ENCODE peak calls at places on chromosome 17, in five cellular contexts. W is body of pancreas, H is fibroblast of lung, D is IMR-90, Q is heart left ventricle. F is an unnamed sample.

GRCh38 chr17:43661699-43662431 is at the start of gene MEOX1:
- DNase-seq in D (peak), Q (peak), W (no peak), H (peak), F (no peak)

GRCh38 chr17:42421479-42422332 is 1.4 kb downstream of the CAVIN1 start:
- DNase-seq in D (peak), Q (peak), W (peak), H (peak), F (no peak)

GRCh38 chr17:44556114-44556853 is 1.0 kb upstream of the FZD2 start:
- DNase-seq in W (peak), D (peak), H (peak), Q (no peak), F (no peak)

GRCh38 chr17:4997302-4998026 is at the start of the genes INCA1 and KIF1C:
- DNase-seq in H (peak), Q (peak), D (peak), W (peak), F (peak)

GRCh38 chr17:41527076-41528023 is 758 bp downstream of the KRT19 start:
- DNase-seq in W (peak), Q (no peak), H (no peak), D (no peak), F (no peak)

GRCh38 chr17:44273607-44274006 is 5.7 kb upstream of the SLC4A1 start:
- DNase-seq in D (no peak), W (no peak), H (no peak), Q (no peak), F (no peak)

GRCh38 chr17:21510686-21511367 is 134.7 kb downstream of the KCNJ12 start:
- DNase-seq in W (no peak), H (peak), Q (no peak), D (no peak), F (no peak)

GRCh38 chr17:50588391-50589111 is 28.0 kb downstream of the CACNA1G start:
- DNase-seq in W (no peak), Q (no peak), D (no peak), H (no peak), F (no peak)

GRCh38 chr17:63191610-63192009 is 225.6 kb downstream of the TANC2 start:
- DNase-seq in D (no peak), Q (peak), W (no peak), H (no peak), F (no peak)

GRCh38 chr17:72726936-72727335 is 365.6 kb downstream of the SLC39A11 start:
- DNase-seq in W (no peak), D (peak), H (peak), Q (no peak), F (no peak)

GRCh38 chr17:48753794-48754499 is 25.4 kb upstream of the HOXB13 start:
- DNase-seq in W (no peak), H (no peak), Q (no peak), D (no peak), F (no peak)

GRCh38 chr17:17808706-17809432 is 27.9 kb downstream of the SREBF1 start:
- DNase-seq in W (no peak), D (peak), Q (no peak), H (peak), F (no peak)

GRCh38 chr17:32871736-32872135 is 5.2 kb downstream of the MYO1D start:
- DNase-seq in W (no peak), D (no peak), Q (no peak), H (no peak), F (no peak)

GRCh38 chr17:30433514-30433913 is 43.7 kb upstream of the GOSR1 start:
- DNase-seq in D (peak), W (no peak), Q (no peak), H (peak), F (peak)

GRCh38 chr17:28279411-28279810 is 39.6 kb upstream of the TMEM97 start:
- DNase-seq in Q (no peak), W (no peak), D (peak), H (no peak), F (no peak)

GRCh38 chr17:76408037-76408849 is 23.8 kb downstream of the SPHK1 start:
- DNase-seq in D (peak), Q (no peak), H (peak), W (peak), F (no peak)

GRCh38 chr17:28662527-28662829 is 473 bp downstream of the SUPT6H start:
- DNase-seq in W (no peak), D (no peak), H (no peak), Q (no peak), F (no peak)

GRCh38 chr17:83200746-83201145 is 121.3 kb downstream of the METRNL start:
- DNase-seq in H (no peak), Q (peak), D (no peak), W (no peak), F (no peak)

GRCh38 chr17:73856585-73856984 is 212.3 kb upstream of the SDK2 start:
- DNase-seq in W (no peak), D (no peak), Q (no peak), H (no peak), F (no peak)

GRCh38 chr17:76371656-76372628 is 12.5 kb upstream of the SPHK1 start:
- DNase-seq in D (peak), Q (no peak), W (no peak), H (peak), F (peak)

GRCh38 chr17:20967776-20968175 is 75.0 kb downstream of the USP22 start:
- DNase-seq in W (no peak), H (peak), D (peak), Q (no peak), F (no peak)

GRCh38 chr17:50872710-50873424 is 6.7 kb upstream of the TOB1 start:
- DNase-seq in D (peak), W (peak), Q (no peak), H (peak), F (no peak)

GRCh38 chr17:44071772-44072171 is 1.2 kb downstream of the G6PC3 start:
- DNase-seq in W (no peak), D (peak), Q (peak), H (no peak), F (no peak)

GRCh38 chr17:49494399-49494798 is 694 bp upstream of the NGFR start:
- DNase-seq in H (no peak), D (no peak), W (no peak), Q (no peak), F (no peak)

GRCh38 chr17:45951941-45952340 is 47.1 kb upstream of the STH start:
- DNase-seq in Q (no peak), H (no peak), D (no peak), W (no peak), F (no peak)

GRCh38 chr17:57260325-57261083 is 4.2 kb downstream of the MSI2 start:
- DNase-seq in Q (no peak), D (no peak), W (no peak), H (no peak), F (no peak)

GRCh38 chr17:1608676-1609075 is 20.0 kb downstream of the SLC43A2 start:
- DNase-seq in D (peak), Q (no peak), H (no peak), W (no peak), F (no peak)

GRCh38 chr17:1605681-1606351 is 22.8 kb downstream of the SLC43A2 start:
- DNase-seq in H (no peak), D (no peak), W (no peak), Q (no peak), F (no peak)

GRCh38 chr17:1604831-1605528 is 23.7 kb downstream of the SLC43A2 start:
- DNase-seq in W (no peak), D (no peak), H (no peak), Q (no peak), F (no peak)

GRCh38 chr17:1607971-1608320 is 20.7 kb downstream of the SLC43A2 start:
- DNase-seq in Q (no peak), D (no peak), W (no peak), H (no peak), F (no peak)

GRCh38 chr17:1606352-1606985 is 22.2 kb downstream of the SLC43A2 start:
- DNase-seq in D (no peak), Q (no peak), H (no peak), W (no peak), F (no peak)
- H3K4me3 ChIP-seq in D (no peak), Q (no peak), H (no peak), W (no peak), F (no peak)

GRCh38 chr17:38970804-38971203 is 3.6 kb upstream of the FBXO47 start:
- DNase-seq in Q (no peak), D (no peak), W (no peak), H (no peak), F (no peak)

GRCh38 chr17:38969281-38969680 is 2.1 kb upstream of the FBXO47 start:
- DNase-seq in W (no peak), D (no peak), Q (no peak), H (no peak), F (no peak)

GRCh38 chr17:38970128-38970527 is 2.9 kb upstream of the FBXO47 start:
- DNase-seq in D (no peak), Q (no peak), H (no peak), W (no peak), F (no peak)

GRCh38 chr17:38967290-38967738 is at the start of gene FBXO47:
- DNase-seq in Q (peak), H (peak), W (peak), D (peak), F (peak)
- TF ChIP-seq CTCF in Q (no peak), H (no peak), W (no peak), D (no peak), F (peak)

GRCh38 chr17:77610518-77610893 is 348.0 kb upstream of the TNRC6C start:
- DNase-seq in D (no peak), Q (no peak), W (no peak), H (no peak), F (no peak)
- H3K4me3 ChIP-seq in D (no peak), Q (no peak), W (no peak), H (no peak), F (no peak)

DNA sequence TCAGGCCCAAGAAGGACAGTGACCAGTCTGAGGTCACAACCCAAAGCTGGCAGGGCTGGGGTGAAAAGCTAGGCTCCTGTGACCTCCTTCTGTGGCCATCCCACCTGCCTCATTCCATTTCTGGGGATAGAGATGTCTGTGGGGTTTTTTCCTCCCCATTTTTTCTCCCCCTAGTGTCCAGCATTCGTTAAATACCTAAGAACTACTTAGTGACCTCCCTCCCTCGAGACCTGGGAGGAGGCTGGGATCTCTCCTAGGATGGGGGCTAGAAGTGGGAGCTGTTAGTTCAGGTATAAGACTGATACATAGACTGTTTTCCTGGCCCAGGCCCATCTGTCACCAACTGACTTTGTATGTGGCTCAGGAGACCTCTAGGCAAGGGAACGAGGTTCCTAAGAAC is 20.5 kb upstream of the STAC2 start:
- DNase-seq in W (no peak), Q (no peak), H (no peak), D (no peak), F (no peak)
- TF ChIP-seq CTCF in W (no peak), Q (no peak), H (no peak), D (peak), F (peak)

DNA sequence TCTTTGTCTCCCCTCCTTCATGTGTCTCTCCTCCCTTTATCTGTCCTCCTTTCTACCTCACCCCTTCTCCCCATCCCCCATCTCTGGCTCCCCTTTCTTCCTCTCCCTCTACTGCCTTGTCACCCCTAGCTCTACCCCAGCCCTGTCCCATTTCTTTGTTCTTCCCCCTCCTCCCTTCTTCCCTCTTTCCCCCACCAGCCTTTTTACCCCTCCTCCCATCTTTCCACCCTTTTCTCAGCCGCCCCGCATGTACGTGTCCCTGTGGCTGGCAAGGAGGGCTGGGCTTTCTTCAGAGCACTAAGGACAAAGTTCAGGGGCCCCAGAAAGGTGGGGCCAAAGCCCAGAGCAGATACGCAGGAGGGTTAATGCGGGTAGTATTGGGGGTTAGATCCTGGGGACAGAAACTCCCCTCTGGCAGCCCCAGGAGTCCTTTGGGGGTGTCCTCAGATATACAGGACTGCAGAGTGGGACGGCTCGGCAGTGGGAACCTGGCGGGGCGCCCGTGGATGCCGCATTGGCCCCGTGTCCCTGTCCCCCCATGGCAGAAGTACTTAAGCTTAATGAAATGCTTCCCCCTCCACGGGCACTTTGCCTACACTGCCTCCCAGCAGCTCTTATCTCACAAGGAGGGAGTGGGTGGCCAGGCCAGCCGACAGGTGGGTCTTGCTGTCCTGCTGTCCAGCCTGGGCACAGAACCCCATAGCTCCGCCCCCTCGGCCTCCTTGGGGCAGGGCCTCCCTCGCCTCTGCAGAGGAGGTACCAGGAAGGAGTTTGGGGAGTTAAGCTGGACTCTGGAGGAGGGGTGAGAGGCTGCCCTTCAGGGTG is 8.3 kb downstream of the THRA start:
- DNase-seq in D (no peak), Q (peak), W (peak), H (no peak), F (no peak)
- H3K4me3 ChIP-seq in D (no peak), Q (peak), W (no peak), H (no peak), F (no peak)

DNA sequence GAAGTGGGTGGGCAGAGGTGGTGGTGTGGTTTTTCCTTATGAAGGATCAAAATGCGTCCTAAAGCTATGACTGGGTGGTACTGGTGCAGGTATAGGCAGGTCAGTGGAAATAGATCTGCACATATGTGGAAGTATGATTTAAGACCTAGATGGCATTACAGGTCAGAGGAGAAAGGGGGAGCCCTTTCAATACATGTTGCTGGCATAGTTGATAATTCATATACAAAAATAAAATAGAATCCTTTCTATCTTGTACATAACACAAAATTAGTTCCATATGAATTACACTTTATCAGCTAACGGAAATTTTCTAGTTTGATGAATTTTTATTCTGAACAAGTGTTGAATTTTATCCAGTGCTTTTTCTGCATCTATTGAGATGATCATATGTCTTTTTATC is 20.8 kb upstream of the PIK3R5 start:
- DNase-seq in Q (no peak), H (no peak), D (no peak), W (no peak), F (no peak)
- TF ChIP-seq CTCF in Q (no peak), H (no peak), D (no peak), W (no peak), F (peak)

GRCh38 chr17:47735536-47736011 is 2.5 kb downstream of the TBX21 start:
- DNase-seq in D (no peak), W (no peak), H (no peak), Q (peak), F (no peak)
- H3K4me3 ChIP-seq in D (no peak), W (no peak), H (no peak), Q (no peak), F (no peak)

DNA sequence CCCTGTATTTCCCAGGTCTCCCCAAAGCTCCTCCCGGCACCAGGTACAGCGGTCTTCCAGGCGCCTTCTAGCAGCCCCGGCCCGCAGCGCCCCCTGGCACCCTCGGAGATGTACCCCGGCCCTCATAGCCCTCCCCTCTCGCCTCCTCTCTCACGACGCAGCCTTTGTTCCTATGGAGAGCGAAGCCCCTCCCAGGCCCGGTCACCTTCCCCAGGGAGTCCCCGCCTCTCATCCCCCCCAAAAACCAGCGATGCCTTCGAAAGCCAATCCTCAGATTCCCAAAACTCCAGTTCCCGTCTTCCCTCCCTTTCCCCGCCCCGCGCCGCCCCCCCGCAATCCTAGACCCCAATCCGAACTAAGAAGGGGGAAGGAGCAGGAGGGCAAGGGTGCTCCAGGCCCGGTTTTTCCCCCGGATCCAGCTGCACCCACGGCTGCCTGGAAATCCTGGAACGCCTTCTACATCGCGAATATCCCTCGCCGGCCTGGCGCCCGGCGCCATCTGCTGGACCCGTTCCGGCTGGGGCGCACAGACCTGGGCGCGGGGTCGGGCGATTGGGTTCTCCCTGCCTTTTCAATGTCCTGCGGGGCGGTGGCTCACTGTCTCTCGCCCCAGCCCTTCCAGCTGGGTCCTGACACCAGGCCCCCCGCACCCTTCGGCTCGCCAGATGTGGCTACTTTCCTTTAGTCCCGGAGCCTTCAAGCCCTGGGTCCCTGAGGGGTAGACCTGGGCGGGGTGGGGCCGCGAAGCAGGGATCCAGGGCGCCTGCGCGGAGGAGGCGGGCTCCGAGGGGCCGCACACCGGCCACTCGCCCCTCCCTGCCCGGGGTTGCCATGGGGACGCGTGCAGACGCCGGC is at the start of gene DNAH2:
- DNase-seq in D (peak), H (peak), W (peak), Q (peak), F (peak)
- TF ChIP-seq CTCF in D (peak), H (peak), W (peak), Q (peak), F (peak)

GRCh38 chr17:68460715-68461114 is 3.4 kb upstream of the WIPI1 start:
- DNase-seq in Q (no peak), W (no peak), D (no peak), H (peak), F (no peak)

GRCh38 chr17:68460096-68460495 is 2.8 kb upstream of the WIPI1 start:
- DNase-seq in W (no peak), D (no peak), H (no peak), Q (no peak), F (no peak)

GRCh38 chr17:68458260-68459029 is 1.1 kb upstream of the WIPI1 start:
- DNase-seq in D (no peak), H (no peak), W (no peak), Q (no peak), F (no peak)

GRCh38 chr17:68457539-68458259 is 403 bp upstream of the WIPI1 start:
- DNase-seq in Q (peak), W (peak), H (peak), D (peak), F (peak)

GRCh38 chr17:68459030-68459376 is 1.7 kb upstream of the WIPI1 start:
- DNase-seq in H (no peak), D (no peak), Q (no peak), W (no peak), F (no peak)
- H3K4me3 ChIP-seq in H (no peak), D (no peak), Q (no peak), W (no peak), F (no peak)

F was measured in AG04450.